ENCODE peak calls at places on chromosomes 6 and 20, in six cellular contexts. One of them, this sample, is unnamed.

GRCh38 chr6:75747371-75747984 is 1.6 kb upstream of the MYO6 start:
- DNase-seq in IMR-90: no peak
- DNase-seq in HCEC 1CT: no peak
- DNase-seq in fibroblast of lung: no peak
- DNase-seq in KG1: no peak
- DNase-seq in CD8-positive, alpha-beta memory T cell: no peak
- DNase-seq in this sample: no peak

GRCh38 chr6:137332637-137333228 is 113.5 kb upstream of the IFNGR1 start:
- DNase-seq in IMR-90: no peak
- DNase-seq in HCEC 1CT: no peak
- DNase-seq in fibroblast of lung: peak; percentile 76
- DNase-seq in KG1: no peak
- DNase-seq in CD8-positive, alpha-beta memory T cell: no peak
- DNase-seq in this sample: no peak

GRCh38 chr6:139962663-139963314 is 588.3 kb upstream of the CITED2 start:
- DNase-seq in IMR-90: no peak
- DNase-seq in HCEC 1CT: no peak
- DNase-seq in fibroblast of lung: no peak
- DNase-seq in KG1: no peak
- DNase-seq in CD8-positive, alpha-beta memory T cell: no peak
- DNase-seq in this sample: no peak

GRCh38 chr6:45665859-45666258 is 288.1 kb upstream of the SUPT3H start:
- DNase-seq in IMR-90: no peak
- DNase-seq in HCEC 1CT: no peak
- DNase-seq in fibroblast of lung: no peak
- DNase-seq in KG1: no peak
- DNase-seq in CD8-positive, alpha-beta memory T cell: no peak
- DNase-seq in this sample: no peak

GRCh38 chr6:2542101-2542857 is 208.4 kb downstream of the MYLK4 start:
- DNase-seq in IMR-90: no peak
- DNase-seq in HCEC 1CT: no peak
- DNase-seq in fibroblast of lung: no peak
- DNase-seq in KG1: peak; percentile 62
- DNase-seq in CD8-positive, alpha-beta memory T cell: no peak
- DNase-seq in this sample: no peak

GRCh38 chr20:60138263-60139127 is 180.3 kb downstream of the CDH26 start:
- DNase-seq in IMR-90: peak; percentile 48
- DNase-seq in HCEC 1CT: no peak
- DNase-seq in fibroblast of lung: peak; percentile 18
- DNase-seq in KG1: no peak
- DNase-seq in CD8-positive, alpha-beta memory T cell: no peak
- DNase-seq in this sample: no peak

GRCh38 chr20:62662422-62662821 is 20.1 kb downstream of the SLCO4A1 start:
- DNase-seq in IMR-90: peak; percentile 80
- DNase-seq in HCEC 1CT: peak; percentile 67
- DNase-seq in fibroblast of lung: peak; percentile 79
- DNase-seq in KG1: no peak
- DNase-seq in CD8-positive, alpha-beta memory T cell: no peak
- DNase-seq in this sample: no peak

GRCh38 chr20:44909872-44910689 is at the start of gene PABPC1L:
- DNase-seq in IMR-90: peak; percentile 54
- DNase-seq in HCEC 1CT: peak; percentile 64
- DNase-seq in fibroblast of lung: peak; percentile 48
- DNase-seq in KG1: peak; percentile 64
- DNase-seq in CD8-positive, alpha-beta memory T cell: peak; percentile 77
- DNase-seq in this sample: peak; percentile 65

GRCh38 chr6:109877028-109877726 is 100.9 kb upstream of the GPR6 start:
- DNase-seq in IMR-90: no peak
- DNase-seq in HCEC 1CT: no peak
- DNase-seq in fibroblast of lung: no peak
- DNase-seq in KG1: no peak
- DNase-seq in CD8-positive, alpha-beta memory T cell: no peak
- DNase-seq in this sample: no peak

GRCh38 chr6:16690244-16691142 is 70.8 kb downstream of the ATXN1 start:
- DNase-seq in IMR-90: peak; percentile 64
- DNase-seq in HCEC 1CT: no peak
- DNase-seq in fibroblast of lung: peak; percentile 55
- DNase-seq in KG1: no peak
- DNase-seq in CD8-positive, alpha-beta memory T cell: no peak
- DNase-seq in this sample: no peak

GRCh38 chr6:102798631-102799030 is 1405.1 kb downstream of the GRIK2 start:
- DNase-seq in IMR-90: no peak
- DNase-seq in HCEC 1CT: no peak
- DNase-seq in fibroblast of lung: no peak
- DNase-seq in KG1: no peak
- DNase-seq in CD8-positive, alpha-beta memory T cell: no peak
- DNase-seq in this sample: no peak

GRCh38 chr6:157443066-157443800 is 62.2 kb downstream of the ZDHHC14 start:
- DNase-seq in IMR-90: peak; percentile 81
- DNase-seq in HCEC 1CT: peak; percentile 85
- DNase-seq in fibroblast of lung: peak; percentile 51
- DNase-seq in KG1: no peak
- DNase-seq in CD8-positive, alpha-beta memory T cell: no peak
- DNase-seq in this sample: peak; percentile 40

GRCh38 chr6:39425346-39426056 is 103.0 kb upstream of the KCNK16 start:
- DNase-seq in IMR-90: no peak
- DNase-seq in HCEC 1CT: no peak
- DNase-seq in fibroblast of lung: no peak
- DNase-seq in KG1: no peak
- DNase-seq in CD8-positive, alpha-beta memory T cell: no peak
- DNase-seq in this sample: no peak

GRCh38 chr6:125802383-125802782 is 11.6 kb downstream of the NCOA7 start:
- DNase-seq in IMR-90: no peak
- DNase-seq in HCEC 1CT: no peak
- DNase-seq in fibroblast of lung: no peak
- DNase-seq in KG1: no peak
- DNase-seq in CD8-positive, alpha-beta memory T cell: no peak
- DNase-seq in this sample: no peak

GRCh38 chr6:36679043-36679821 is 718 bp downstream of the CDKN1A start:
- DNase-seq in IMR-90: peak; percentile 63
- DNase-seq in HCEC 1CT: peak; percentile 36
- DNase-seq in fibroblast of lung: peak; percentile 52
- DNase-seq in KG1: no peak
- DNase-seq in CD8-positive, alpha-beta memory T cell: peak; percentile 56
- DNase-seq in this sample: no peak

GRCh38 chr20:19975436-19975799 is 41.7 kb upstream of the NAA20 start:
- DNase-seq in IMR-90: peak; percentile 54
- DNase-seq in HCEC 1CT: peak; percentile 51
- DNase-seq in fibroblast of lung: peak; percentile 57
- DNase-seq in KG1: no peak
- DNase-seq in CD8-positive, alpha-beta memory T cell: no peak
- DNase-seq in this sample: no peak

GRCh38 chr6:83911278-83911677 is 51.8 kb downstream of the CYB5R4 start:
- DNase-seq in IMR-90: no peak
- DNase-seq in HCEC 1CT: no peak
- DNase-seq in fibroblast of lung: no peak
- DNase-seq in KG1: no peak
- DNase-seq in CD8-positive, alpha-beta memory T cell: no peak
- DNase-seq in this sample: no peak

GRCh38 chr20:38548356-38549083 is 32.5 kb upstream of the ADIG start:
- DNase-seq in IMR-90: no peak
- DNase-seq in HCEC 1CT: no peak
- DNase-seq in fibroblast of lung: no peak
- DNase-seq in KG1: no peak
- DNase-seq in CD8-positive, alpha-beta memory T cell: no peak
- DNase-seq in this sample: no peak

GRCh38 chr6:158575550-158575949 is 15.7 kb downstream of the TMEM181 start:
- DNase-seq in IMR-90: no peak
- DNase-seq in HCEC 1CT: no peak
- DNase-seq in fibroblast of lung: no peak
- DNase-seq in KG1: no peak
- DNase-seq in CD8-positive, alpha-beta memory T cell: no peak
- DNase-seq in this sample: no peak

GRCh38 chr20:19814241-19814640 is 56.2 kb downstream of the RIN2 start:
- DNase-seq in IMR-90: no peak
- DNase-seq in HCEC 1CT: peak; percentile 30
- DNase-seq in fibroblast of lung: no peak
- DNase-seq in KG1: no peak
- DNase-seq in CD8-positive, alpha-beta memory T cell: no peak
- DNase-seq in this sample: no peak

GRCh38 chr6:71886184-71887005 is at the start of gene RIMS1:
- DNase-seq in IMR-90: no peak
- DNase-seq in HCEC 1CT: no peak
- DNase-seq in fibroblast of lung: no peak
- DNase-seq in KG1: no peak
- DNase-seq in CD8-positive, alpha-beta memory T cell: no peak
- DNase-seq in this sample: no peak

GRCh38 chr20:58852559-58853271 is at the start of gene GNAS:
- DNase-seq in IMR-90: peak; percentile 60
- DNase-seq in HCEC 1CT: peak; percentile 29
- DNase-seq in fibroblast of lung: peak; percentile 66
- DNase-seq in KG1: no peak
- DNase-seq in CD8-positive, alpha-beta memory T cell: peak; percentile 63
- DNase-seq in this sample: no peak

GRCh38 chr20:10651227-10651990 is 22.4 kb downstream of the JAG1 start:
- DNase-seq in IMR-90: peak; percentile 59
- DNase-seq in HCEC 1CT: no peak
- DNase-seq in fibroblast of lung: peak; percentile 55
- DNase-seq in KG1: no peak
- DNase-seq in CD8-positive, alpha-beta memory T cell: no peak
- DNase-seq in this sample: no peak

GRCh38 chr6:112979830-112980229 is 632.7 kb downstream of the RFPL4B start:
- DNase-seq in IMR-90: no peak
- DNase-seq in HCEC 1CT: peak; percentile 52
- DNase-seq in fibroblast of lung: no peak
- DNase-seq in KG1: no peak
- DNase-seq in CD8-positive, alpha-beta memory T cell: no peak
- DNase-seq in this sample: no peak

GRCh38 chr6:14458669-14459266 is 341.2 kb downstream of the CD83 start:
- DNase-seq in IMR-90: peak; percentile 97
- DNase-seq in HCEC 1CT: peak; percentile 93
- DNase-seq in fibroblast of lung: peak; percentile 96
- DNase-seq in KG1: no peak
- DNase-seq in CD8-positive, alpha-beta memory T cell: no peak
- DNase-seq in this sample: no peak

GRCh38 chr6:3209114-3210023 is 18.1 kb downstream of the TUBB2B start:
- DNase-seq in IMR-90: peak; percentile 98
- DNase-seq in HCEC 1CT: peak; percentile 92
- DNase-seq in fibroblast of lung: peak; percentile 93
- DNase-seq in KG1: no peak
- DNase-seq in CD8-positive, alpha-beta memory T cell: no peak
- DNase-seq in this sample: no peak

GRCh38 chr6:135025775-135026174 is 28.8 kb downstream of the HBS1L start:
- DNase-seq in IMR-90: no peak
- DNase-seq in HCEC 1CT: no peak
- DNase-seq in fibroblast of lung: no peak
- DNase-seq in KG1: no peak
- DNase-seq in CD8-positive, alpha-beta memory T cell: no peak
- DNase-seq in this sample: no peak

GRCh38 chr6:20056350-20056992 is 155.8 kb downstream of the MBOAT1 start:
- DNase-seq in IMR-90: peak; percentile 63
- DNase-seq in HCEC 1CT: peak; percentile 39
- DNase-seq in fibroblast of lung: peak; percentile 70
- DNase-seq in KG1: peak; percentile 17
- DNase-seq in CD8-positive, alpha-beta memory T cell: no peak
- DNase-seq in this sample: no peak

GRCh38 chr6:165767228-165767627 is 104.2 kb upstream of the PDE10A start:
- DNase-seq in IMR-90: no peak
- DNase-seq in HCEC 1CT: no peak
- DNase-seq in fibroblast of lung: no peak
- DNase-seq in KG1: no peak
- DNase-seq in CD8-positive, alpha-beta memory T cell: no peak
- DNase-seq in this sample: no peak

GRCh38 chr20:34815636-34816035 is 9.8 kb downstream of the NCOA6 start:
- DNase-seq in IMR-90: peak; percentile 33
- DNase-seq in HCEC 1CT: peak; percentile 5
- DNase-seq in fibroblast of lung: peak; percentile 12
- DNase-seq in KG1: no peak
- DNase-seq in CD8-positive, alpha-beta memory T cell: no peak
- DNase-seq in this sample: no peak

GRCh38 chr6:46323312-46323965 is 152.7 kb upstream of the ENPP5 start:
- DNase-seq in IMR-90: peak; percentile 67
- DNase-seq in HCEC 1CT: peak; percentile 95
- DNase-seq in fibroblast of lung: peak; percentile 92
- DNase-seq in KG1: no peak
- DNase-seq in CD8-positive, alpha-beta memory T cell: no peak
- DNase-seq in this sample: peak; percentile 19

GRCh38 chr6:29553268-29554057 is 6.1 kb downstream of the UBD start:
- DNase-seq in IMR-90: peak; percentile 54
- DNase-seq in HCEC 1CT: peak; percentile 18
- DNase-seq in fibroblast of lung: peak; percentile 57
- DNase-seq in KG1: no peak
- DNase-seq in CD8-positive, alpha-beta memory T cell: no peak
- DNase-seq in this sample: no peak

GRCh38 chr20:15654208-15654649 is 919.0 kb downstream of the KIF16B start:
- DNase-seq in IMR-90: peak; percentile 49
- DNase-seq in HCEC 1CT: no peak
- DNase-seq in fibroblast of lung: peak; percentile 50
- DNase-seq in KG1: peak; percentile 33
- DNase-seq in CD8-positive, alpha-beta memory T cell: no peak
- DNase-seq in this sample: no peak

GRCh38 chr6:150302801-150303138 is 66.0 kb upstream of the IYD start:
- DNase-seq in IMR-90: no peak
- DNase-seq in HCEC 1CT: no peak
- DNase-seq in fibroblast of lung: no peak
- DNase-seq in KG1: no peak
- DNase-seq in CD8-positive, alpha-beta memory T cell: no peak
- DNase-seq in this sample: no peak

GRCh38 chr6:27149140-27149539 is 98.4 kb upstream of the PRSS16 start:
- DNase-seq in IMR-90: no peak
- DNase-seq in HCEC 1CT: no peak
- DNase-seq in fibroblast of lung: no peak
- DNase-seq in KG1: no peak
- DNase-seq in CD8-positive, alpha-beta memory T cell: no peak
- DNase-seq in this sample: no peak

GRCh38 chr6:113662688-113663333 is 194.3 kb upstream of the MARCKS start:
- DNase-seq in IMR-90: no peak
- DNase-seq in HCEC 1CT: no peak
- DNase-seq in fibroblast of lung: no peak
- DNase-seq in KG1: no peak
- DNase-seq in CD8-positive, alpha-beta memory T cell: no peak
- DNase-seq in this sample: no peak

GRCh38 chr6:52534966-52535390 is 41.9 kb downstream of the TRAM2 start:
- DNase-seq in IMR-90: no peak
- DNase-seq in HCEC 1CT: no peak
- DNase-seq in fibroblast of lung: no peak
- DNase-seq in KG1: no peak
- DNase-seq in CD8-positive, alpha-beta memory T cell: no peak
- DNase-seq in this sample: no peak